ENCODE peak calls at places on chromosomes 13 and 19, in eight cellular contexts. U is HepG2, S is body of pancreas, A is upper lobe of left lung, C is right lobe of liver, H is HCT116, G is IMR-90, R is A549. Z is an unnamed sample.

GRCh38 chr13:30179547-30180256 is 127.6 kb downstream of the KATNAL1 start:
- ATAC-seq in U (no peak), S (no peak), A (no peak), C (no peak), H (no peak), G (no peak), R (no peak), Z (no peak)

GRCh38 chr13:41541142-41541938 is 84.0 kb downstream of the RGCC start:
- ATAC-seq in U (no peak), S (no peak), A (no peak), C (no peak), H (no peak), G (no peak), R (no peak), Z (no peak)

GRCh38 chr13:109587689-109588088 is 198.7 kb downstream of the IRS2 start:
- ATAC-seq in U (no peak), S (no peak), A (no peak), C (no peak), H (no peak), G (no peak), R (no peak), Z (no peak)

GRCh38 chr13:91347996-91348905 is 764 bp downstream of the MIR17HG start:
- ATAC-seq in U (peak; percentile 70), S (peak; percentile 71), A (peak; percentile 74), C (peak; percentile 62), H (peak; percentile 60), G (peak; percentile 73), R (peak; percentile 75), Z (peak; percentile 78)

GRCh38 chr13:112715715-112716460 is 26.1 kb downstream of the ATP11A start:
- ATAC-seq in U (no peak), S (no peak), A (no peak), C (no peak), H (no peak), G (no peak), R (no peak), Z (no peak)

GRCh38 chr13:80070024-80070703 is 270.8 kb downstream of the SPRY2 start:
- ATAC-seq in U (no peak), S (peak; percentile 42), A (no peak), C (no peak), H (no peak), G (no peak), R (no peak), Z (no peak)

GRCh38 chr13:40439928-40440327 is 226.5 kb downstream of the FOXO1 start:
- ATAC-seq in U (peak; percentile 73), S (peak; percentile 43), A (peak; percentile 34), C (peak; percentile 68), H (no peak), G (no peak), R (no peak), Z (peak; percentile 48)

GRCh38 chr19:3125900-3126524 is 9.8 kb upstream of the GNA15 start:
- ATAC-seq in U (peak; percentile 86), S (peak; percentile 79), A (peak; percentile 85), C (peak; percentile 63), H (peak; percentile 96), G (peak; percentile 88), R (peak; percentile 86), Z (peak; percentile 60)

GRCh38 chr19:6828698-6829633 is 56.5 kb downstream of the VAV1 start:
- ATAC-seq in U (no peak), S (peak; percentile 18), A (no peak), C (peak; percentile 26), H (peak; percentile 84), G (no peak), R (peak; percentile 88), Z (no peak)

GRCh38 chr19:2416321-2417097 is 10.9 kb downstream of the TIMM13 start:
- ATAC-seq in U (peak; percentile 93), S (peak; percentile 17), A (no peak), C (peak; percentile 84), H (peak; percentile 20), G (peak; percentile 18), R (peak; percentile 36), Z (no peak)

GRCh38 chr19:41403181-41403970 is 5.8 kb downstream of the BCKDHA start:
- ATAC-seq in U (no peak), S (peak; percentile 25), A (no peak), C (no peak), H (no peak), G (no peak), R (peak; percentile 6), Z (no peak)

GRCh38 chr19:16871870-16872269 is 16.9 kb upstream of the F2RL3 start:
- ATAC-seq in U (no peak), S (peak; percentile 25), A (no peak), C (peak; percentile 33), H (no peak), G (no peak), R (no peak), Z (peak; percentile 44)

GRCh38 chr19:49214701-49215100 is 57.1 kb downstream of the TRPM4 start:
- ATAC-seq in U (no peak), S (no peak), A (no peak), C (no peak), H (no peak), G (no peak), R (no peak), Z (no peak)

GRCh38 chr13:26923824-26924605 is 163.4 kb upstream of the GPR12 start:
- ATAC-seq in U (no peak), S (peak; percentile 24), A (no peak), C (no peak), H (no peak), G (peak; percentile 40), R (no peak), Z (no peak)

GRCh38 chr13:21095311-21095710 is 33.9 kb upstream of the LATS2 start:
- ATAC-seq in U (no peak), S (no peak), A (no peak), C (no peak), H (no peak), G (no peak), R (no peak), Z (no peak)

GRCh38 chr13:102582256-102582655 is 14.5 kb upstream of the TPP2 start:
- ATAC-seq in U (no peak), S (no peak), A (no peak), C (no peak), H (no peak), G (no peak), R (no peak), Z (no peak)

GRCh38 chr13:32988588-32989256 is 27.5 kb upstream of the KL start:
- ATAC-seq in U (no peak), S (no peak), A (no peak), C (no peak), H (no peak), G (no peak), R (no peak), Z (no peak)

GRCh38 chr19:7851623-7852500 is 21.8 kb downstream of the EVI5L start:
- ATAC-seq in U (no peak), S (no peak), A (no peak), C (no peak), H (no peak), G (no peak), R (no peak), Z (peak; percentile 15)

GRCh38 chr13:94646904-94647303 is 45.2 kb downstream of the GPR180 start:
- ATAC-seq in U (no peak), S (no peak), A (no peak), C (no peak), H (no peak), G (no peak), R (no peak), Z (no peak)

GRCh38 chr13:78958019-78958418 is 299.1 kb upstream of the OBI1 start:
- ATAC-seq in U (no peak), S (no peak), A (no peak), C (no peak), H (no peak), G (no peak), R (no peak), Z (no peak)

GRCh38 chr13:109654341-109655205 is 131.8 kb downstream of the IRS2 start:
- ATAC-seq in U (no peak), S (peak; percentile 27), A (peak; percentile 73), C (peak; percentile 31), H (no peak), G (no peak), R (no peak), Z (peak; percentile 65)

DNA sequence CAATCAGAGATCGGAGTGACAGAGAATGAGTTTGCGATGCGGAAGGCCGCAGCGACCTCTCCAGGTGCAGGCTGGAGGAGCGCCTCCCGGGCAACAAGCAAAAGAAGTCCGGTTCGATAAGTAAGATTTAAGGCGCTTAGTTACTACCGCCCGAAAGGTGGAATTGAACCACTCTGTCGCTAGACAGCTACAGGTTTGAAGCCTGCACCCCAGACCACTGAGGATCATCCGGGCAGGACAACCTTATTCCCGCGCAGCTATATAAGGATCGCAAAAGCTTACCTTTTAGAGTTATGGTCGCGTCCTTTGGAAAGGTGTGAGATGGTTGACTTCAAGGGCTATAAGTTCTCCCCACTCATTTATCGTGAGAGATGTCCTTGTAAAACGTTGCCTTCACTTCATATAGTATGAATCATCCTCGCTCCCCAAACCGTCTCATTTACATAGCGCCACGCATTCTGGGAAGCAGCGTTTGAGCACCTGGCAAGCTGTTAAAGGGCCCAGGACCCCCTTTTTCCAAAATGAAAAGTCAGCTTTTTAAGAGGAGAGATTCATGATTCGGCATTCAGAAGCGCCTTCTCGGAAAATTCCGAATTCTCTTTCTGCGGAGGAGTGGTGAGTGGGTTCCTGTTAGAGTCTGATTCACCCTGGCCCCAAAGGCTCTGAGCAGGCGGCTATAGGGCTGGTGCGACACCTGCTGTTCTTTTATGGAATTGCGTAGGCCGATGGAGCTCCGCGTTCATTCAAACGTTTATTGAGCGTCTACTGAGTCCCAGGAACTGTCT is 10.8 kb downstream of the FOSB start:
- ATAC-seq in U (peak; percentile 88), S (peak; percentile 96), A (peak; percentile 94), C (peak; percentile 97), H (peak; percentile 95), G (peak; percentile 96), R (peak; percentile 80), Z (peak; percentile 82)
- TF ChIP-seq POLR2A in U (peak; percentile 38), S (peak; percentile 67), A (no peak), C (peak; percentile 59), H (peak; percentile 80), G (no peak), R (no peak), Z (peak; percentile 45)

GRCh38 chr13:98534821-98535220 is 42.1 kb downstream of the STK24 start:
- ATAC-seq in U (no peak), S (no peak), A (no peak), C (no peak), H (no peak), G (no peak), R (no peak), Z (no peak)
- H3K4me1 ChIP-seq in U (peaks cover 52% of the 10 kb centered on the region), S (peaks cover 40% of the 10 kb centered on the region), A (peaks cover 24% of the 10 kb centered on the region), C (peaks cover 2% of the 10 kb centered on the region), H (no peaks in the 10 kb centered on the region), G (peaks cover 5% of the 10 kb centered on the region), R (peaks cover 14% of the 10 kb centered on the region), Z (peaks cover 89% of the 10 kb centered on the region)

GRCh38 chr19:54231077-54231931 is 8.5 kb upstream of the LILRB3 start:
- ATAC-seq in U (peak; percentile 99), S (peak; percentile 98), A (peak; percentile 95), C (peak; percentile 99), H (peak; percentile 97), G (peak; percentile 100), R (peak; percentile 98), Z (peak; percentile 91)
- TF ChIP-seq POLR2A in U (no peak), S (no peak), A (no peak), C (no peak), H (no peak), G (no peak), R (no peak), Z (no peak)

DNA sequence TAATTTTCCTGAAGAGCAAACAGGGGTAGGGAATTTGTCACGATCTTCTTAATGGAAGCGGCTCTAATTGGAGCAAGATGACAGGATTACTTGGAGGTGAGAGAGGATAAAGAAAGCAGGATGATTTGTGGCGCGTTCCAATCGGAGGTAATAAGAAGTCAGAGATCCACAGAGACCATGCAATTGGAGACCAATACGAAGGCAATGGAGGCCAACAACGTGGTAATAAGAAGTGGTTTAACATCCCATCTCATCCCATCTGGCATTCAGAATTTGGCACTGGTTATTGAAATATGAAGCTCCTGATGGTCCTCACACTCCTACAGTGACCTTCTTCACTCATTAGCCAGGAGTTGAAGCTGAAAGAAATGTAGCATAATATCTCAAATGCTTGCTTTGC is 130.6 kb downstream of the DLEU7 start:
- ATAC-seq in U (no peak), S (no peak), A (no peak), C (no peak), H (no peak), G (no peak), R (no peak), Z (no peak)
- H3K4me1 ChIP-seq in U (no peaks in the 10 kb centered on the region), S (no peaks in the 10 kb centered on the region), A (peaks cover 4% of the 10 kb centered on the region), C (no peaks in the 10 kb centered on the region), H (no peaks in the 10 kb centered on the region), G (no peaks in the 10 kb centered on the region), R (no peaks in the 10 kb centered on the region), Z (no peaks in the 10 kb centered on the region)

Z was measured in gastroesophageal sphincter.